ENCODE peak calls at places on chromosomes 3 and 15, in seven cellular contexts. Y is tibial artery, U is left ventricle myocardium inferior, A is lung, H is HCT116, X is Peyer's patch, D is IMR-90. K is an unnamed sample.

GRCh38 chr15:57403007-57403406 is 26.7 kb downstream of the CGNL1 start:
- DNase-seq in H (no peak), D (no peak), Y (no peak), X (no peak), U (no peak), A (no peak), K (no peak)

GRCh38 chr3:133570937-133571320 is 2.6 kb upstream of the CDV3 start:
- DNase-seq in Y (no peak), H (no peak), A (no peak), U (no peak), X (no peak), D (peak), K (no peak)

GRCh38 chr3:138845071-138845685 is 10.4 kb upstream of the PIK3CB start:
- DNase-seq in H (no peak), Y (no peak), A (no peak), D (no peak), X (no peak), U (no peak), K (no peak)

GRCh38 chr3:40753956-40754355 is 229.2 kb downstream of the ZNF621 start:
- DNase-seq in U (no peak), Y (no peak), X (no peak), D (no peak), H (no peak), A (no peak), K (no peak)

GRCh38 chr3:17605032-17605431 is 137.4 kb downstream of the TBC1D5 start:
- DNase-seq in D (peak), A (no peak), U (no peak), X (no peak), H (peak), Y (no peak), K (peak)

GRCh38 chr15:58643996-58644395 is 105.5 kb downstream of the ADAM10 start:
- DNase-seq in H (no peak), U (no peak), A (no peak), Y (no peak), D (no peak), X (no peak), K (no peak)

GRCh38 chr3:45792516-45793172 is 3.7 kb downstream of the SLC6A20 start:
- DNase-seq in A (no peak), H (no peak), X (no peak), Y (no peak), U (no peak), D (no peak), K (no peak)

GRCh38 chr15:55912982-55913381 is 80.4 kb downstream of the NEDD4 start:
- DNase-seq in H (no peak), D (no peak), Y (no peak), U (no peak), X (no peak), A (no peak), K (no peak)

GRCh38 chr3:119767936-119768601 is 13.8 kb upstream of the NR1I2 start:
- DNase-seq in X (no peak), H (no peak), A (no peak), D (no peak), Y (no peak), U (no peak), K (no peak)

GRCh38 chr15:66124626-66125025 is 128.9 kb downstream of the MEGF11 start:
- DNase-seq in H (no peak), A (no peak), Y (no peak), D (no peak), X (no peak), U (no peak), K (no peak)

GRCh38 chr3:123330441-123330991 is 118.4 kb downstream of the ADCY5 start:
- DNase-seq in A (no peak), U (peak), H (no peak), Y (peak), D (no peak), X (peak), K (no peak)

GRCh38 chr15:70569139-70569717 is 194.1 kb downstream of the UACA start:
- DNase-seq in X (no peak), D (peak), H (peak), A (no peak), Y (peak), U (no peak), K (peak)

GRCh38 chr15:70299931-70300858 is 202.5 kb upstream of the TLE3 start:
- DNase-seq in U (no peak), X (no peak), H (no peak), D (no peak), A (no peak), Y (no peak), K (no peak)

GRCh38 chr3:66302288-66302687 is 81.5 kb downstream of the SLC25A26 start:
- DNase-seq in U (no peak), Y (no peak), X (no peak), D (no peak), H (no peak), A (no peak), K (no peak)

GRCh38 chr3:114363554-114364202 is 69.8 kb downstream of the TIGIT start:
- DNase-seq in A (no peak), H (no peak), D (peak), U (no peak), Y (no peak), X (no peak), K (no peak)

GRCh38 chr15:85667491-85668424 is 127.0 kb downstream of the KLHL25 start:
- DNase-seq in A (peak), H (peak), Y (no peak), X (no peak), D (peak), U (no peak), K (peak)

GRCh38 chr3:58041826-58042324 is 33.7 kb downstream of the FLNB start:
- DNase-seq in Y (no peak), X (no peak), D (peak), U (no peak), A (no peak), H (no peak), K (no peak)

GRCh38 chr3:115800489-115801080 is 177.3 kb downstream of the GAP43 start:
- DNase-seq in A (no peak), U (no peak), Y (no peak), H (no peak), D (peak), X (no peak), K (peak)

GRCh38 chr3:30664449-30664848 is 58.0 kb downstream of the TGFBR2 start:
- DNase-seq in X (no peak), D (no peak), U (no peak), Y (no peak), A (no peak), H (no peak), K (no peak)

GRCh38 chr15:66893294-66893693 is 172.1 kb upstream of the SMAD3 start:
- DNase-seq in D (no peak), Y (no peak), U (no peak), A (peak), X (no peak), H (no peak), K (no peak)

GRCh38 chr3:36166477-36166876 is 213.8 kb upstream of the STAC start:
- DNase-seq in A (no peak), Y (no peak), X (no peak), U (no peak), D (no peak), H (peak), K (peak)

GRCh38 chr3:150721285-150722130 is 17.8 kb upstream of the ERICH6 start:
- DNase-seq in U (no peak), X (no peak), H (peak), A (no peak), D (peak), Y (no peak), K (peak)

GRCh38 chr15:39596358-39597051 is 15.6 kb downstream of the THBS1 start:
- DNase-seq in X (no peak), A (no peak), U (no peak), D (peak), H (no peak), Y (no peak), K (no peak)

GRCh38 chr3:133824961-133825485 is 19.4 kb downstream of the SRPRB start:
- DNase-seq in H (no peak), X (no peak), U (no peak), D (no peak), Y (no peak), A (no peak), K (no peak)

GRCh38 chr3:148861277-148861869 is 3.7 kb upstream of the CPA3 start:
- DNase-seq in X (no peak), Y (no peak), D (peak), A (no peak), H (peak), U (no peak), K (peak)

GRCh38 chr3:172315401-172316091 is 132.7 kb downstream of the GHSR start:
- DNase-seq in X (no peak), A (peak), U (no peak), D (peak), Y (no peak), H (peak), K (peak)

GRCh38 chr15:63299981-63300575 is 22.7 kb downstream of the APH1B start:
- DNase-seq in X (no peak), U (no peak), Y (no peak), H (no peak), D (no peak), A (no peak), K (no peak)

GRCh38 chr15:81108427-81108826 is 25.6 kb upstream of the CFAP161 start:
- DNase-seq in X (no peak), A (no peak), D (no peak), H (no peak), Y (no peak), U (no peak), K (no peak)

GRCh38 chr3:151452814-151453213 is 8.0 kb downstream of the IGSF10 start:
- DNase-seq in A (no peak), H (no peak), U (no peak), D (no peak), X (no peak), Y (no peak), K (no peak)

GRCh38 chr3:159029306-159030026 is 227.6 kb downstream of the MFSD1 start:
- DNase-seq in Y (no peak), U (no peak), D (no peak), X (no peak), H (no peak), A (no peak), K (no peak)

GRCh38 chr3:127408684-127409420 is 121.0 kb upstream of the PRR20G start:
- DNase-seq in X (peak), H (no peak), A (no peak), D (no peak), U (no peak), Y (peak), K (no peak)

GRCh38 chr15:64356443-64357040 is 569 bp upstream of the CSNK1G1 start:
- DNase-seq in X (no peak), Y (no peak), A (no peak), D (peak), U (no peak), H (peak), K (no peak)

GRCh38 chr15:90286678-90287077 is 21.2 kb downstream of the NGRN start:
- DNase-seq in A (no peak), U (no peak), X (no peak), Y (no peak), H (no peak), D (peak), K (peak)

GRCh38 chr3:43180027-43180426 is 74.1 kb upstream of the POMGNT2 start:
- DNase-seq in H (no peak), U (no peak), D (peak), A (no peak), X (no peak), Y (no peak), K (peak)

GRCh38 chr3:65078748-65079147 is 390.9 kb upstream of the ADAMTS9 start:
- DNase-seq in H (no peak), A (no peak), X (no peak), Y (no peak), D (no peak), U (no peak), K (no peak)

GRCh38 chr3:197505796-197506553 is 49.8 kb downstream of the BDH1 start:
- DNase-seq in Y (no peak), X (no peak), D (no peak), U (no peak), A (no peak), H (no peak), K (no peak)

GRCh38 chr3:127440384-127440783 is 150.1 kb downstream of the TPRA1 start:
- DNase-seq in A (no peak), U (no peak), Y (no peak), D (no peak), X (no peak), H (no peak), K (no peak)

GRCh38 chr3:17088602-17089313 is 204.0 kb downstream of the PLCL2 start:
- DNase-seq in Y (no peak), U (no peak), D (no peak), H (no peak), A (no peak), X (no peak), K (no peak)

GRCh38 chr3:86554346-86554745 is 436.6 kb downstream of the VGLL3 start:
- DNase-seq in A (no peak), Y (no peak), U (no peak), H (no peak), X (no peak), D (no peak), K (no peak)
- TF ChIP-seq CTCF in A (no peak), Y (no peak), U (no peak), H (no peak), X (no peak), D (no peak), K (no peak)

GRCh38 chr3:142285057-142285666 is 59.8 kb upstream of the GK5 start:
- DNase-seq in X (no peak), U (no peak), Y (no peak), D (no peak), A (no peak), H (no peak), K (no peak)
- H3K27ac ChIP-seq in X (no peak), U (no peak), Y (no peak), D (no peak), A (no peak), H (no peak), K (no peak)

GRCh38 chr3:170483485-170484262 is 65.0 kb downstream of the CLDN11 start:
- DNase-seq in D (no peak), Y (no peak), X (no peak), U (no peak), A (no peak), H (no peak), K (no peak)

GRCh38 chr3:170486398-170486797 is 67.7 kb downstream of the CLDN11 start:
- DNase-seq in U (no peak), Y (no peak), D (no peak), H (no peak), A (no peak), X (no peak), K (no peak)

GRCh38 chr3:170484869-170485268 is 66.2 kb downstream of the CLDN11 start:
- DNase-seq in Y (no peak), A (no peak), H (no peak), U (no peak), X (no peak), D (no peak), K (no peak)

GRCh38 chr3:170485696-170486095 is 67.0 kb downstream of the CLDN11 start:
- DNase-seq in H (no peak), U (no peak), Y (no peak), X (no peak), D (no peak), A (no peak), K (no peak)

DNA sequence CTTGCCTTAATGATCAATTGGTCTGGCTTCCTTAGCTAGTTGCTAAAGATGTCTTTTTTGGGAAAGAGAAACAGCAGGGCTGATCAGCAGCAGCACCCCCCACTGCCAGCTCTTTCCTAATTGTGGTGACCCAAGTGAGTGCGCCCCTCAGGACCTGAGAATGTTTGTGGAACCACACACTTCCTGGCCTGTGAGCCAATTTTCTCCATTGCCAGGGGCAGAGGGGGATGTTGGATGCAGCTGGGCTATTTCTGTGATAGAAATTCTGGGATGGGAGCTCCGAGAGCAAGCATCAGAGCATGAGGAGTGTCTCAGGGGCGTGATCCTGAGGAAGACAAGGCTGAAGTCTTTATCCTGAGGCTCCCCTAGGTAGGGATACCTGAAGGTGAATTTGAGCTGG is 66.6 kb downstream of the CLDN11 start:
- DNase-seq in D (no peak), U (no peak), H (no peak), Y (no peak), X (no peak), A (no peak), K (no peak)
- TF ChIP-seq CTCF in D (no peak), U (no peak), H (no peak), Y (no peak), X (no peak), A (no peak), K (no peak)

GRCh38 chr15:52004806-52005205 is 14.2 kb upstream of the MAPK6 start:
- DNase-seq in X (no peak), H (no peak), A (no peak), D (no peak), U (no peak), Y (no peak), K (no peak)

GRCh38 chr15:52008326-52008697 is 10.7 kb upstream of the MAPK6 start:
- DNase-seq in A (no peak), Y (no peak), H (no peak), D (no peak), X (no peak), U (no peak), K (no peak)

GRCh38 chr15:52008698-52009434 is 10.2 kb upstream of the MAPK6 start:
- DNase-seq in Y (no peak), U (no peak), X (no peak), A (no peak), H (no peak), D (no peak), K (no peak)

GRCh38 chr15:52005748-52006701 is 13.0 kb upstream of the MAPK6 start:
- DNase-seq in U (no peak), Y (no peak), A (no peak), H (no peak), D (peak), X (no peak), K (no peak)

DNA sequence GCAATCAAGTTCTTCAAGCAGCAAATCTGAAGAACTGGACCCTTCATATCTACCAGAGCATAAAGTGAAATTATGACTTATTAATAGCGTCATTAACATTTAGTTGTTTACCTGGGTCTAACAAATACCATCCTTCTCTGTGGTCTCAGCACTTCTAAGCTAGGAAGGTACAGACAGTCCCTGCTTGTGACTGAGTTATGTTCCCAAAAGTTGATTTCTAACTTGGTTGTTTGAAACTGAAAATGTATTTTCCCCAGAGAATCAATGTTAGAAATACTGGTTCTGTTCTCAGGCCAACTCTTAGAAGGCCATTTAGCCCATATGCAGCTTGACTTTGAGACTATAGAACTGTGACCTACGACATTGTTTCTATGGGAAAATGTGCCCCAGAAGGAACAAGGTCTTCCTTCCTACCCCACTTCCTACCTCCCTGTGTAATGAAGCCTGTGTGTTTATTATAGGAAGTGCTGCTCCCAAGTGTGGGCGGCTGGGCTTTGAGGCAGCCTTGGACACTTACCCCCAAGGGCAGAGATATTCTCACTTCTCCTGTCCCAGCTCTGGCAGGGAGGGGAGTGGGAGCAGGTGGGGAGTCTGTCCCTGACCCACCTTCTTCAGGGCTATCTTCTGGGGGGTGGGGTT is 12.2 kb upstream of the MAPK6 start:
- DNase-seq in D (no peak), X (no peak), A (no peak), U (no peak), H (no peak), Y (no peak), K (no peak)
- H3K27ac ChIP-seq in D (no peak), X (no peak), A (no peak), U (peak), H (no peak), Y (no peak), K (no peak)

GRCh38 chr15:92051726-92052125 is 198.2 kb downstream of the SLCO3A1 start:
- DNase-seq in H (no peak), Y (no peak), A (no peak), D (no peak), X (no peak), U (no peak), K (no peak)
- TF ChIP-seq CTCF in H (no peak), Y (no peak), A (no peak), D (no peak), X (no peak), U (no peak), K (no peak)

GRCh38 chr3:14423963-14424362 is 21.6 kb downstream of the SLC6A6 start:
- DNase-seq in H (no peak), Y (no peak), X (no peak), D (peak), U (no peak), A (no peak), K (no peak)
- H3K27ac ChIP-seq in H (no peak), Y (no peak), X (peak), D (peak), U (no peak), A (peak), K (no peak)

DNA sequence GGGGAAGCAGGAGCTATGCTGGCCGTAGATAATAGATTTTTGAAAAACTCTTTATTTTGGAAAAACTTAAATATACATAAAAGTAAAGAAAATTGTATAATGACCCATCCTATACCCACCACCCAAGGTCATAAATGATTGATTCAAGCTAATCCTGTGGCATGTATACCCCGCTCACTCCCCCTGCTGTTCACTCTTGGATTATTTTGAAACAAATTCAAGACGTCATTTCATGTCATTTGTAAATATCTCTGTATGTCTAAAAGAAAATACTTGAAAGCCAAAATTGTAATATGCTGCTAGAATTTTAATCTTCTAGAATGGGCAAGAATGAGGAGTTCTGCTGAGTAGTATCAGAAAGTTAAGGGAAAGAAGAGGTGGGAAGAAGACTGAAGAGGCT is 241.7 kb downstream of the FEZF2 start:
- DNase-seq in D (peak), U (no peak), A (no peak), X (no peak), Y (no peak), H (peak), K (no peak)
- TF ChIP-seq CTCF in D (peak), U (peak), A (no peak), X (peak), Y (peak), H (peak), K (no peak)

DNA sequence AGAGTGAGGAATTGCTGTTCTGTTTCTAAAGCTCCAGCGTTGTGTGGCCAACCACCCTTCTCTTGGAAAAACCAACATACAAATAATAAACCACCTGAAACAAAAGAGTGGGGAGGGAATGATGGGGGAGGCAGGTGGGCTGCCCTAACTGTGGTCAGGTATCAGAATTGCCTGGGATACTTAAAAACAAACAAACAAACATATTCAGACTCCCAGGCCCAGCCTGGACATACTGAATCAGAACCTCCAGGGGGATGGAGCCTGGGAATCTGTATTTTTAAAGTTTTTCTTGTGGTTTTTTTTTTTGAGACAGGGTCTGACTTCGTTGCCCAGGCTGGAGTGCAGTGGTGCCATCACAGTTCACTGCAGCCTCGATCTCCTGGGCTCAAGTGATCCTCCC is 4.4 kb downstream of the SLC6A6 start:
- DNase-seq in U (no peak), A (no peak), X (no peak), Y (no peak), D (no peak), H (no peak), K (no peak)
- H3K27ac ChIP-seq in U (peak), A (no peak), X (no peak), Y (no peak), D (no peak), H (no peak), K (no peak)

K was measured in RWPE1.